ENCODE peak calls at places on chromosomes 12 and 14, in nine cellular contexts. L is prostate gland, T is right atrium auricular region, D is WERI-Rb-1, N is GM23248, G is psoas muscle, M is lung, A is tibial artery, U is PC-3. R is an unnamed sample.

GRCh38 chr12:25838007-25838406 is 120.5 kb upstream of the RASSF8 start:
- DNase-seq in L (no peak), G (no peak), M (no peak), U (no peak), N (no peak), T (no peak), A (no peak), D (no peak), R (no peak)

GRCh38 chr12:108849653-108850052 is 7.7 kb downstream of the SSH1 start:
- DNase-seq in M (no peak), L (no peak), G (no peak), D (no peak), N (peak), A (no peak), U (no peak), T (no peak), R (no peak)

GRCh38 chr14:96592591-96593388 is 90.6 kb downstream of the PAPOLA start:
- DNase-seq in U (no peak), G (no peak), T (no peak), L (no peak), N (peak), M (no peak), A (no peak), D (peak), R (peak)

GRCh38 chr12:22100952-22101748 is 55.1 kb downstream of the CMAS start:
- DNase-seq in L (peak), M (no peak), G (no peak), T (peak), D (peak), A (no peak), N (peak), U (peak), R (no peak)

GRCh38 chr14:36514278-36515104 is 5.5 kb downstream of the NKX2-1 start:
- DNase-seq in G (no peak), D (no peak), U (no peak), M (peak), A (no peak), T (no peak), N (no peak), L (no peak), R (peak)

GRCh38 chr12:98238513-98238912 is 276.9 kb upstream of the TMPO start:
- DNase-seq in D (no peak), A (no peak), L (no peak), T (no peak), G (no peak), U (peak), N (peak), M (no peak), R (no peak)

GRCh38 chr14:93199031-93199430 is 7.8 kb downstream of the GON7 start:
- DNase-seq in M (no peak), A (no peak), U (no peak), T (no peak), L (no peak), D (peak), N (no peak), G (no peak), R (no peak)

GRCh38 chr12:80700327-80700726 is 7.1 kb upstream of the MYF6 start:
- DNase-seq in T (no peak), D (no peak), N (no peak), L (no peak), M (no peak), G (no peak), U (no peak), A (no peak), R (no peak)

GRCh38 chr12:58502236-58502635 is 418.1 kb downstream of the LRIG3 start:
- DNase-seq in T (no peak), A (no peak), U (no peak), N (peak), D (no peak), M (no peak), L (no peak), G (no peak), R (no peak)

GRCh38 chr12:113075137-113075683 is 18.7 kb downstream of the DTX1 start:
- DNase-seq in T (no peak), G (no peak), M (no peak), L (no peak), A (no peak), D (no peak), N (no peak), U (no peak), R (no peak)

GRCh38 chr12:31231611-31232360 is 94.2 kb downstream of the SINHCAF start:
- DNase-seq in U (peak), M (no peak), T (no peak), G (no peak), N (no peak), D (no peak), L (no peak), A (no peak), R (peak)

GRCh38 chr12:115023898-115024297 is 339.9 kb upstream of the TBX3 start:
- DNase-seq in A (no peak), D (no peak), U (no peak), G (no peak), N (no peak), M (no peak), L (no peak), T (no peak), R (no peak)

GRCh38 chr12:51601241-51601640 is 10.2 kb downstream of the SCN8A start:
- DNase-seq in T (no peak), D (no peak), M (no peak), N (peak), L (no peak), G (no peak), U (no peak), A (no peak), R (no peak)

GRCh38 chr12:51246254-51246853 is 7.7 kb downstream of the DAZAP2 start:
- DNase-seq in A (no peak), T (no peak), G (no peak), L (no peak), U (no peak), M (peak), D (peak), N (peak), R (peak)

GRCh38 chr12:92654929-92655328 is 47.9 kb upstream of the PLEKHG7 start:
- DNase-seq in A (no peak), G (no peak), U (no peak), M (no peak), N (peak), D (no peak), T (no peak), L (no peak), R (peak)

GRCh38 chr12:50234347-50234746 is 49.0 kb downstream of the LIMA1 start:
- DNase-seq in T (no peak), L (no peak), A (no peak), U (peak), N (peak), M (no peak), D (no peak), G (no peak), R (no peak)

GRCh38 chr12:509494-509893 is 49.8 kb downstream of the B4GALNT3 start:
- DNase-seq in U (peak), D (no peak), T (no peak), L (no peak), A (no peak), N (peak), G (no peak), M (peak), R (peak)

GRCh38 chr12:18643673-18644072 is 94.1 kb downstream of the PLCZ1 start:
- DNase-seq in A (no peak), U (no peak), M (no peak), N (peak), G (no peak), L (no peak), D (no peak), T (no peak), R (no peak)

GRCh38 chr12:86662464-86662863 is 406.3 kb upstream of the MGAT4C start:
- DNase-seq in T (no peak), U (no peak), G (no peak), L (no peak), N (no peak), A (no peak), D (no peak), M (no peak), R (no peak)

GRCh38 chr14:59407246-59407615 is 57.9 kb downstream of the GPR135 start:
- DNase-seq in A (no peak), U (peak), D (no peak), T (no peak), N (peak), G (no peak), M (no peak), L (no peak), R (peak)

GRCh38 chr12:107331471-107331870 is 238.1 kb upstream of the CRY1 start:
- DNase-seq in L (no peak), G (no peak), M (no peak), A (no peak), D (no peak), T (no peak), N (no peak), U (no peak), R (no peak)

GRCh38 chr12:18690653-18691052 is 47.2 kb downstream of the PLCZ1 start:
- DNase-seq in M (no peak), D (no peak), A (no peak), G (no peak), L (no peak), N (peak), T (no peak), U (peak), R (peak)

GRCh38 chr12:131368073-131369071 is 342.5 kb upstream of the SFSWAP start:
- DNase-seq in D (no peak), G (no peak), L (no peak), A (no peak), M (no peak), N (no peak), T (no peak), U (no peak), R (peak)

GRCh38 chr14:100569734-100570251 is 17.4 kb downstream of the BEGAIN start:
- DNase-seq in M (no peak), L (no peak), T (no peak), D (no peak), U (no peak), N (no peak), A (no peak), G (no peak), R (no peak)

GRCh38 chr12:121391619-121392324 is 8.1 kb upstream of the RNF34 start:
- DNase-seq in T (no peak), G (no peak), M (no peak), U (no peak), N (peak), D (no peak), L (no peak), A (no peak), R (no peak)

GRCh38 chr12:107778383-107779015 is 4.0 kb downstream of the ASCL4 start:
- DNase-seq in T (no peak), D (no peak), L (no peak), M (no peak), G (no peak), A (no peak), N (no peak), U (no peak), R (no peak)

GRCh38 chr12:40727774-40728483 is 35.7 kb downstream of the CNTN1 start:
- DNase-seq in U (no peak), L (no peak), D (peak), G (no peak), M (no peak), A (no peak), N (no peak), T (no peak), R (no peak)

GRCh38 chr12:47205532-47206449 is 126.0 kb upstream of the AMIGO2 start:
- DNase-seq in A (no peak), U (no peak), G (no peak), L (no peak), N (no peak), M (no peak), D (no peak), T (no peak), R (no peak)

GRCh38 chr12:57944313-57945023 is 3.1 kb downstream of the ATP23 start:
- DNase-seq in G (no peak), A (no peak), L (no peak), U (no peak), D (no peak), M (no peak), T (no peak), N (no peak), R (no peak)

GRCh38 chr12:23803547-23803946 is 145.9 kb downstream of the SOX5 start:
- DNase-seq in N (no peak), A (no peak), U (no peak), D (no peak), M (no peak), G (no peak), L (no peak), T (no peak), R (no peak)

GRCh38 chr12:47088021-47088944 is 8.5 kb upstream of the AMIGO2 start:
- DNase-seq in U (no peak), M (no peak), T (no peak), G (no peak), N (no peak), D (no peak), A (no peak), L (peak), R (peak)

GRCh38 chr14:79254069-79254775 is 957.1 kb downstream of the DIO2 start:
- DNase-seq in N (peak), T (no peak), D (no peak), L (no peak), G (no peak), A (no peak), U (no peak), M (no peak), R (peak)

GRCh38 chr14:23174266-23174665 is 9.2 kb downstream of the SLC7A8 start:
- DNase-seq in T (no peak), A (no peak), U (no peak), N (peak), G (no peak), M (no peak), D (no peak), L (no peak), R (no peak)

GRCh38 chr14:23173796-23174195 is 9.7 kb downstream of the SLC7A8 start:
- DNase-seq in G (no peak), M (no peak), D (no peak), L (no peak), U (no peak), A (no peak), N (no peak), T (no peak), R (no peak)

GRCh38 chr14:23174785-23175184 is 8.7 kb downstream of the SLC7A8 start:
- DNase-seq in G (no peak), U (no peak), D (no peak), L (no peak), N (no peak), M (no peak), A (no peak), T (no peak), R (no peak)

GRCh38 chr14:23175823-23176222 is 7.6 kb downstream of the SLC7A8 start:
- DNase-seq in U (peak), L (no peak), D (no peak), T (no peak), M (no peak), N (peak), A (no peak), G (no peak), R (no peak)

GRCh38 chr14:23177181-23177580 is 6.3 kb downstream of the SLC7A8 start:
- DNase-seq in U (peak), G (no peak), N (no peak), D (no peak), A (no peak), M (no peak), L (peak), T (no peak), R (no peak)
- H3K27ac ChIP-seq in U (no peak), G (no peak), N (no peak), D (no peak), A (peak), M (peak), L (peak), T (no peak), R (no peak)

DNA sequence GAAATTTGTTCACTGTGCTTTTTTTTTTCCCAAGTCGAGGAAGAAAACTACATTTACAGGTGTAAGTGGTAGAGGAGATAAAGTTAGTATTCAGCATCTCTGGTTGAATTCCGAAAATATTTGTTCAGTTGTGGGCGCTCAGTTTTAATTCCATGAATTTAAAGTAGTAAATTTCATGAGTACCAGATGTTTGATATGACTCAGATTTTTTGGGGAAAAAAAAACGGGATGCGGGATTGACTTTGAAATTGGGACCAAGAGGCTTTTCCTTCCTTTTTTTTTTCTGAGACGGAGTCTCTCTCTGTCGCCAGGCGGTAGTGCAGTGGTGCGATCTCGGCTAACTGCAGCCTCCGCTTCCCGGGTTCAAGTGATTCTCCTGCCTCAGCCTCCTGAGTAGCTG is 1.6 kb downstream of the TULP3 start:
- DNase-seq in D (no peak), U (no peak), T (no peak), A (peak), L (no peak), N (peak), G (no peak), M (no peak), R (no peak)
- H3K4me3 ChIP-seq in D (no peak), U (peak), T (no peak), A (peak), L (no peak), N (peak), G (peak), M (no peak), R (peak)

DNA sequence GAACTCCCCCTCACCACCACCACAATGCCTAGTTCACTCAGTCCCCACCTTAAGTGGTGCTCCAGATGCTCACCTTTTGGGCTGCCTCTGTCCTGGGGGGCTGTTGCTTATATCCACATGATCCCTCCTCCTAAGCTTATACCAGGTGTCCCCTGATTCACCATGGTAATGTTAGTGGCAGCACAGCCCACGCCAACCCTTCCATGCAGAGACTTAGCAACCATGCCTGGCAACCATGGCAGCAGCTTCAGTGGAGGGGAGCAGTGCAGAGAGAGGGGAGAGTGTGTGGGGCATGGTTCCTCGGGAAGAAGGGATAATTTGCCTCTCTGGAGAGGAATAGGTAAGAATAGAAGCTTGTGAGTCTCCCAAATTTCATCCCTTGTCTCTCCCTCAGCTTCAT is 1.2 kb upstream of the DDN start:
- DNase-seq in M (no peak), T (no peak), N (no peak), G (no peak), U (no peak), L (no peak), D (no peak), A (no peak), R (peak)
- H3K27ac ChIP-seq in M (no peak), T (peak), N (no peak), G (no peak), U (no peak), L (no peak), D (no peak), A (no peak), R (no peak)

GRCh38 chr12:54968181-54968730 is 16.3 kb downstream of the TESPA1 start:
- DNase-seq in G (no peak), T (no peak), L (no peak), U (no peak), M (no peak), D (no peak), N (no peak), A (no peak), R (no peak)
- H3K4me3 ChIP-seq in G (no peak), T (no peak), L (no peak), U (no peak), M (no peak), D (no peak), N (no peak), A (no peak), R (no peak)

GRCh38 chr14:85471744-85472143 is 58.2 kb upstream of the FLRT2 start:
- DNase-seq in D (no peak), A (no peak), N (peak), U (peak), G (no peak), L (no peak), T (no peak), M (peak), R (peak)
- H3K27ac ChIP-seq in D (no peak), A (peak), N (peak), U (peak), G (no peak), L (no peak), T (no peak), M (no peak), R (peak)

GRCh38 chr14:56118611-56119181 is 485 bp downstream of the PELI2 start:
- DNase-seq in T (no peak), A (peak), G (peak), L (peak), M (no peak), U (no peak), D (peak), N (peak), R (peak)

GRCh38 chr14:56121786-56122185 is 3.6 kb downstream of the PELI2 start:
- DNase-seq in M (no peak), N (no peak), L (no peak), D (no peak), T (no peak), A (no peak), G (no peak), U (no peak), R (no peak)

GRCh38 chr14:56117765-56118610 is at the start of gene PELI2:
- DNase-seq in U (peak), M (peak), A (peak), L (peak), D (peak), T (no peak), G (peak), N (peak), R (peak)

GRCh38 chr14:56120091-56120632 is 2.0 kb downstream of the PELI2 start:
- DNase-seq in U (no peak), L (no peak), G (no peak), T (no peak), M (no peak), A (no peak), N (peak), D (peak), R (peak)

DNA sequence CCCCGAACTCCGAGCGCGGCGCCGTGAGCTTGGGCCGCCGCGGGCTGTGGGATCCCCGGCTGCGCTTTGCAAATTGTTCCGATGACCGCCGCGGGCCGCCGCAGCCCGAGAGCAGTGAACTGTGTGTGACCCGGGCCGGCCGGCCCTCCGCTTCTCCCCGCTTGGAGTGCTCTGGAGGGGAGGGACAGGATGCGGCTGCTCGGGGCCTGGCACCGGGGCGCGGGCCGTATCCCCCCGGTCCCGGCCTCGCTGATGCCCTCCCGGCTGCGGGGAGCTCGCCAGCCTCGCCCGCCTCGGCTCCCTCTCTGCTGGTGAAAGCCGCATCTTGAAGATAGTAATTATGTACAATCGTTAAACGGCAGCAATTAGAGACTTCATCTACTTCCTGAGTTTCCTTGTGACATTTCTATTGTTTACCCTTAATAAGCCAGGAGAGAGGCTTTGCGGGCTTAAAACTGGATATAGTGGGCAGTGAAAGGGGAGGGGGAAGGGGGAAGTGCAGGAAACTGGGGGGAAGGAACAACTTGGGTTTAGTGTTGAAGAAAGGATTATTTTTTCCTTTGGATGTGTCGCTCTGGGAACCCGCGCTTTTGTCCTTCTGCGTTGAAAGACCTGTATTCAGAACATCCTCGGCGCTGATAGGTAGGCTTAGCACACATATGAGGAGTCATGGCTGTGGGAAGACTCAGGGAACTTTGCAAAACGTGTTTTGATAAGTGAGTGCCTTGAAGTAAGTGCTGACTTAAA is 1.2 kb downstream of the PELI2 start:
- DNase-seq in G (peak), L (peak), M (peak), U (no peak), D (peak), T (no peak), A (peak), N (peak), R (peak)
- H3K4me3 ChIP-seq in G (peak), L (peak), M (peak), U (peak), D (peak), T (peak), A (peak), N (peak), R (peak)